ENCODE peak calls at places on chromosome 21, in six cellular contexts. R is stomach, V is breast epithelium, B is Panc1, Y is HepG2, Z is SK-N-SH. I is an unnamed sample.

GRCh38 chr21:41247561-41247968 is 69.0 kb upstream of the FAM3B start:
- DNase-seq in V (no peak), Z (no peak), Y (peak), R (peak), B (no peak), I (no peak)

GRCh38 chr21:36097427-36098230 is 27.8 kb downstream of the CBR1 start:
- DNase-seq in Z (no peak), R (no peak), V (no peak), Y (no peak), B (no peak), I (no peak)

GRCh38 chr21:46124926-46125845 is 27.3 kb downstream of the COL6A2 start:
- DNase-seq in R (peak), V (peak), Z (peak), Y (no peak), B (no peak), I (no peak)

GRCh38 chr21:29953690-29954089 is 13.9 kb upstream of the GRIK1 start:
- DNase-seq in Y (no peak), R (no peak), V (no peak), B (no peak), Z (no peak), I (no peak)

GRCh38 chr21:46110499-46111192 is 12.7 kb downstream of the COL6A2 start:
- DNase-seq in Y (no peak), B (no peak), R (peak), Z (peak), V (peak), I (no peak)

GRCh38 chr21:44802396-44803153 is 955 bp upstream of the UBE2G2 start:
- DNase-seq in Y (peak), R (no peak), V (no peak), Z (peak), B (no peak), I (no peak)

GRCh38 chr21:44969965-44970755 is 30.3 kb downstream of the SLX9 start:
- DNase-seq in R (no peak), Y (no peak), B (no peak), Z (no peak), V (no peak), I (no peak)

GRCh38 chr21:24290151-24290833 is 1317.0 kb downstream of the MRPL39 start:
- DNase-seq in V (no peak), Y (no peak), R (no peak), B (no peak), Z (no peak), I (no peak)

GRCh38 chr21:44370027-44370735 is 16.8 kb downstream of the TRPM2 start:
- DNase-seq in B (no peak), Y (peak), V (peak), Z (peak), R (peak), I (no peak)

GRCh38 chr21:29843818-29844217 is 96.0 kb downstream of the GRIK1 start:
- DNase-seq in R (no peak), Y (no peak), V (no peak), Z (no peak), B (no peak), I (no peak)

GRCh38 chr21:44718571-44718970 is 7.2 kb upstream of the TSPEAR start:
- DNase-seq in R (no peak), B (no peak), Y (no peak), Z (no peak), V (no peak), I (no peak)

GRCh38 chr21:46594276-46594675 is 10.6 kb downstream of the S100B start:
- DNase-seq in R (no peak), B (no peak), Z (no peak), V (no peak), Y (no peak), I (no peak)

GRCh38 chr21:45403133-45403824 is 1.7 kb upstream of the COL18A1 start:
- DNase-seq in B (no peak), Y (no peak), R (no peak), Z (no peak), V (no peak), I (no peak)

GRCh38 chr21:36725793-36726386 is 27.0 kb downstream of the SIM2 start:
- DNase-seq in R (peak), Z (no peak), V (no peak), Y (no peak), B (no peak), I (no peak)

GRCh38 chr21:41171210-41171609 is 3.2 kb downstream of the BACE2 start:
- DNase-seq in Z (no peak), Y (no peak), V (peak), R (peak), B (no peak), I (no peak)

GRCh38 chr21:44424608-44425306 is 30.6 kb upstream of the LRRC3 start:
- DNase-seq in R (no peak), Z (no peak), V (peak), Y (no peak), B (no peak), I (no peak)

GRCh38 chr21:15144026-15144425 is 79.2 kb upstream of the NRIP1 start:
- DNase-seq in B (no peak), Z (no peak), Y (no peak), R (no peak), V (no peak), I (no peak)

GRCh38 chr21:40652436-40652835 is 194.5 kb downstream of the DSCAM start:
- DNase-seq in Z (no peak), V (no peak), R (no peak), B (no peak), Y (no peak), I (no peak)

GRCh38 chr21:36166705-36167104 is 10.1 kb downstream of the DOP1B start:
- DNase-seq in Z (peak), B (no peak), Y (no peak), R (no peak), V (no peak), I (no peak)

GRCh38 chr21:45078877-45079281 is 4.5 kb downstream of the ADARB1 start:
- DNase-seq in Z (no peak), V (no peak), B (no peak), Y (no peak), R (peak), I (peak)

GRCh38 chr21:20968391-20968790 is 29.8 kb upstream of the NCAM2 start:
- DNase-seq in B (no peak), R (no peak), V (no peak), Y (no peak), Z (no peak), I (no peak)

GRCh38 chr21:14533555-14534400 is 12.3 kb downstream of the SAMSN1 start:
- DNase-seq in R (no peak), Y (no peak), V (no peak), Z (no peak), B (peak), I (peak)

GRCh38 chr21:14687277-14687642 is 141.1 kb upstream of the SAMSN1 start:
- DNase-seq in B (no peak), V (no peak), Z (no peak), R (no peak), Y (no peak), I (peak)

GRCh38 chr21:44508711-44509445 is 31.1 kb downstream of the KRTAP10-1 start:
- DNase-seq in V (no peak), B (no peak), Y (no peak), Z (no peak), R (no peak), I (no peak)

GRCh38 chr21:31316488-31317169 is 27.4 kb downstream of the TIAM1 start:
- DNase-seq in V (no peak), Z (no peak), B (no peak), Y (no peak), R (no peak), I (no peak)

GRCh38 chr21:44791993-44792392 is 9.6 kb downstream of the UBE2G2 start:
- DNase-seq in B (no peak), R (no peak), V (no peak), Z (no peak), Y (peak), I (no peak)

GRCh38 chr21:41470054-41470453 is 37.9 kb downstream of the TMPRSS2 start:
- DNase-seq in R (no peak), V (no peak), Y (no peak), Z (no peak), B (no peak), I (no peak)

GRCh38 chr21:45289655-45290515 is 2.2 kb upstream of the POFUT2 start:
- DNase-seq in R (peak), B (no peak), Y (no peak), Z (peak), V (peak), I (no peak)

GRCh38 chr21:28605138-28605537 is 387.5 kb downstream of the LTN1 start:
- DNase-seq in Y (no peak), B (no peak), V (no peak), R (no peak), Z (no peak), I (no peak)

GRCh38 chr21:46545363-46545762 is 59.5 kb downstream of the S100B start:
- DNase-seq in Z (no peak), B (no peak), R (peak), V (no peak), Y (no peak), I (no peak)

GRCh38 chr21:26437326-26438009 is 135.6 kb downstream of the CYYR1 start:
- DNase-seq in Z (no peak), B (no peak), R (no peak), Y (no peak), V (no peak), I (no peak)

GRCh38 chr21:34807881-34808568 is 139.2 kb downstream of the CLIC6 start:
- DNase-seq in B (peak), Y (no peak), Z (no peak), V (no peak), R (peak), I (peak)
- TF ChIP-seq POLR2AphosphoS5 in B (no peak), Y (no peak), Z (peak), V (no peak), R (no peak), I (no peak)

DNA sequence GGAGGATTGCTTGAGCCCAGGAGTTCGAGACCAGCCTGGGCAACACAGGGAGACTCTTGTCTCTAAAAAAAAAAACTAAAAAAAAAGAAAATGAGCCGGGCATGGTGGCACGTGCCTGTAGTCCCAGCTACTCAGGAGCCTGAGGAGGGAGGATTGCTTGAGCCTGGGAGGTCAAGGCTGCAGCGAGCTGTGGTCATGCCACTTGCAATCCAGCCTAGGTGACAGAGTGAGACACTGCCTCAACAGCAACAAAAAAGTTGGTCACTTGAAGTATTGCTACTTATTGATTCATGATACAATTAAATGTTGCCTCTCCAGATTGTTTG is 57.9 kb upstream of the CXADR start:
- DNase-seq in Z (no peak), V (no peak), Y (no peak), R (no peak), B (no peak), I (no peak)
- H3K4me3 ChIP-seq in Z (peak), V (no peak), Y (peak), R (no peak), B (peak), I (no peak)

GRCh38 chr21:39531777-39532333 is 80.1 kb downstream of the SH3BGR start:
- DNase-seq in Y (no peak), V (no peak), B (no peak), R (no peak), Z (no peak), I (no peak)
- TF ChIP-seq POLR2AphosphoS5 in Y (no peak), V (no peak), B (no peak), R (no peak), Z (no peak), I (no peak)

GRCh38 chr21:33111577-33111976 is 41.6 kb downstream of the OLIG1 start:
- DNase-seq in B (no peak), V (no peak), R (no peak), Y (no peak), Z (no peak), I (no peak)

GRCh38 chr21:33112151-33112550 is 42.2 kb downstream of the OLIG1 start:
- DNase-seq in Z (no peak), Y (no peak), B (no peak), V (no peak), R (no peak), I (no peak)

GRCh38 chr21:33110340-33110715 is 40.4 kb downstream of the OLIG1 start:
- DNase-seq in B (no peak), R (no peak), V (no peak), Z (no peak), Y (no peak), I (no peak)

GRCh38 chr21:33112670-33113596 is 43.0 kb downstream of the OLIG1 start:
- DNase-seq in Y (no peak), V (no peak), Z (no peak), B (no peak), R (no peak), I (no peak)

DNA sequence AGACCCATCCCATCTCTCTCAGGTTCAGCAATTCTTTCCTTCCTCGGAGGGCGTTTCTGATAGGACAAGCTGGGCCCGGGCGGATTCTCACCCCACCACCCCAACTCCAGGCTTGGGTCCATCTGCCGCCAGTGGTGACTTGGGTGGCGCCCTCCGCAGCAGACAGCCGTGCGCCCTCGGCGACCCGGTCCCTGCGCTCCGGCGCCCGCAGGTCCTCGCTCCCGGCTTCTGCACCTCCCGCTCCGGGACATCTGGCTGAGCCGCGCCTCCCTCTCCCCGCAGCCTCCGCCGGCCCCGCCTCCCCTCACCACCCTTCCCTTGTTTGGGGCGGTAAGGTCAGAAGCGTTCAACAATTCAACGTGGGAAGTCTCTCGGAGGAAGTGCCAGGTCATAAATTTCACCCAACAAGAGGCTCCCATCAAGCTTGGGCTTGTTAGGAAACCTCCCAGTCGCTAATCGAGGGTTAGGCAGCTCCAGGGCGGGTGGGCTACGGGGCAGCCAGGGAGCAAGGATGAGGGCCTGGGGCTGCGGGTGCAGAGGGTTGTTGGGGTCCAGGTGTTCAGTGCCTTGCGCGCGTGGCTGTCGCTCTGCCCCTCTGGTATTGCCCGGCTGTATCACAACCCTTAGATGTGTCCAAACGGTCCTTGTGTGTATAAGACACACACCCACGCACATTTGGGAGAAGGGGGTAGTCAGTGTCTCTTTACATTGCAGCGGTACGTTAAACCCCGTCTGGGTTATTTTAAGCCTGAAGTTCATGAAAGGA is 39.8 kb downstream of the OLIG1 start:
- DNase-seq in R (no peak), Z (no peak), B (no peak), Y (no peak), V (no peak), I (peak)
- H3K4me3 ChIP-seq in R (no peak), Z (no peak), B (no peak), Y (no peak), V (no peak), I (peak)

GRCh38 chr21:42868196-42868595 is 11.1 kb downstream of the WDR4 start:
- DNase-seq in R (no peak), Y (no peak), B (no peak), Z (no peak), V (no peak), I (no peak)

GRCh38 chr21:42878678-42878992 is 704 bp downstream of the WDR4 start:
- DNase-seq in V (no peak), B (peak), Z (no peak), Y (no peak), R (no peak), I (no peak)

GRCh38 chr21:42873096-42873495 is 6.2 kb downstream of the WDR4 start:
- DNase-seq in V (no peak), Z (no peak), R (no peak), Y (no peak), B (no peak), I (no peak)
- TF ChIP-seq POLR2AphosphoS5 in V (no peak), Z (no peak), R (no peak), Y (no peak), B (no peak), I (no peak)